ENCODE peak calls at places on chromosomes 12 and 14, in six cellular contexts. S, Q, G, D, I and W are unnamed samples.
A peak's percentile ranks its signal among the peaks of the same experiment; 100 is the strongest.

GRCh38 chr12:30989754-30990153 is 63.2 kb downstream of the TSPAN11 start:
- DNase-seq in S (no peak), Q (no peak), G (no peak), D (peak; percentile 26), I (peak; percentile 38), W (peak; percentile 41)

GRCh38 chr14:67589212-67589770 is 10.8 kb downstream of the PIGH start:
- DNase-seq in S (no peak), Q (no peak), G (no peak), D (no peak), I (no peak), W (no peak)

GRCh38 chr12:66900616-66901015 is 221.7 kb upstream of the GRIP1 start:
- DNase-seq in S (no peak), Q (no peak), G (no peak), D (no peak), I (no peak), W (no peak)

GRCh38 chr14:36241183-36241582 is 64.7 kb upstream of the PTCSC3 start:
- DNase-seq in S (no peak), Q (no peak), G (no peak), D (no peak), I (no peak), W (no peak)

GRCh38 chr14:65045011-65045410 is 57.3 kb downstream of the MAX start:
- DNase-seq in S (no peak), Q (no peak), G (no peak), D (no peak), I (no peak), W (no peak)

GRCh38 chr14:56129092-56129491 is 10.9 kb downstream of the PELI2 start:
- DNase-seq in S (no peak), Q (no peak), G (no peak), D (no peak), I (no peak), W (no peak)

GRCh38 chr14:97944380-97944779 is 1147.2 kb downstream of the VRK1 start:
- DNase-seq in S (no peak), Q (no peak), G (no peak), D (no peak), I (no peak), W (no peak)

GRCh38 chr12:62632521-62632920 is 165.9 kb downstream of the MON2 start:
- DNase-seq in S (peak; percentile 69), Q (no peak), G (no peak), D (no peak), I (peak; percentile 35), W (peak; percentile 20)

GRCh38 chr14:52694761-52695480 is 437 bp downstream of the ERO1A start:
- DNase-seq in S (no peak), Q (peak; percentile 49), G (peak; percentile 64), D (peak; percentile 13), I (peak; percentile 64), W (peak; percentile 59)

GRCh38 chr14:32940066-32940651 is 1.5 kb downstream of the NPAS3 start:
- DNase-seq in S (no peak), Q (no peak), G (no peak), D (no peak), I (no peak), W (no peak)

GRCh38 chr14:49857427-49858003 is 4.9 kb upstream of the NEMF start:
- DNase-seq in S (no peak), Q (no peak), G (no peak), D (no peak), I (no peak), W (no peak)

GRCh38 chr14:36070056-36071043 is 106.2 kb downstream of the PTCSC3 start:
- DNase-seq in S (no peak), Q (peak; percentile 64), G (peak; percentile 75), D (peak; percentile 31), I (peak; percentile 54), W (peak; percentile 83)

GRCh38 chr12:57849035-57849434 is 2.5 kb upstream of the CTDSP2 start:
- DNase-seq in S (no peak), Q (no peak), G (no peak), D (no peak), I (no peak), W (no peak)

GRCh38 chr14:100371773-100372172 is 48.6 kb downstream of the SLC25A47 start:
- DNase-seq in S (no peak), Q (no peak), G (no peak), D (no peak), I (no peak), W (no peak)

GRCh38 chr12:79326225-79326624 is 364.5 kb downstream of the PAWR start:
- DNase-seq in S (no peak), Q (no peak), G (no peak), D (no peak), I (no peak), W (no peak)

GRCh38 chr14:58950555-58950954 is 237.9 kb upstream of the DAAM1 start:
- DNase-seq in S (no peak), Q (no peak), G (no peak), D (no peak), I (no peak), W (no peak)

GRCh38 chr14:61476737-61477410 is 155.5 kb downstream of the PRKCH start:
- DNase-seq in S (no peak), Q (peak; percentile 99), G (peak; percentile 48), D (no peak), I (peak; percentile 48), W (no peak)

GRCh38 chr14:90495357-90496276 is 98.8 kb downstream of the CALM1 start:
- DNase-seq in S (no peak), Q (peak; percentile 75), G (peak; percentile 64), D (peak; percentile 62), I (peak; percentile 43), W (peak; percentile 57)

GRCh38 chr12:123660328-123660727 is 10.6 kb upstream of the TCTN2 start:
- DNase-seq in S (no peak), Q (peak; percentile 85), G (no peak), D (no peak), I (no peak), W (no peak)

GRCh38 chr14:65250162-65250495 is 147.8 kb upstream of the MAX start:
- DNase-seq in S (no peak), Q (no peak), G (peak; percentile 74), D (no peak), I (no peak), W (peak; percentile 80)

GRCh38 chr14:92610849-92611271 is 97.3 kb downstream of the RIN3 start:
- DNase-seq in S (no peak), Q (no peak), G (no peak), D (no peak), I (peak; percentile 80), W (no peak)

GRCh38 chr12:76030378-76031080 is 1.0 kb downstream of the PHLDA1 start:
- DNase-seq in S (peak; percentile 57), Q (peak; percentile 52), G (peak; percentile 41), D (no peak), I (peak; percentile 24), W (peak; percentile 50)

GRCh38 chr14:72565200-72565599 is 328.7 kb downstream of the DPF3 start:
- DNase-seq in S (no peak), Q (no peak), G (no peak), D (no peak), I (no peak), W (no peak)

GRCh38 chr14:89167705-89168104 is 249.3 kb downstream of the FOXN3 start:
- DNase-seq in S (no peak), Q (no peak), G (no peak), D (no peak), I (no peak), W (no peak)

GRCh38 chr14:44942436-44942835 is 19.3 kb downstream of the KLHL28 start:
- DNase-seq in S (no peak), Q (no peak), G (no peak), D (no peak), I (no peak), W (no peak)

GRCh38 chr14:21527320-21527679 is 1.2 kb upstream of the SALL2 start:
- DNase-seq in S (no peak), Q (no peak), G (no peak), D (no peak), I (no peak), W (no peak)

GRCh38 chr14:21525571-21525970 is 575 bp downstream of the SALL2 start:
- DNase-seq in S (no peak), Q (peak; percentile 20), G (no peak), D (peak; percentile 69), I (no peak), W (peak; percentile 16)

GRCh38 chr14:21528381-21529348 is 2.5 kb upstream of the SALL2 start:
- DNase-seq in S (no peak), Q (peak; percentile 52), G (no peak), D (peak; percentile 47), I (no peak), W (no peak)

GRCh38 chr14:21525995-21526671 is at the start of gene SALL2:
- DNase-seq in S (peak; percentile 85), Q (peak; percentile 68), G (peak; percentile 72), D (peak; percentile 86), I (peak; percentile 71), W (peak; percentile 83)

GRCh38 chr14:21526672-21527319 is 650 bp upstream of the SALL2 start:
- DNase-seq in S (no peak), Q (no peak), G (no peak), D (no peak), I (no peak), W (no peak)
- TF ChIP-seq POLR2A in S (no peak), Q (no peak), G (no peak), D (no peak), I (no peak), W (no peak)

GRCh38 chr12:41596190-41596589 is 408.1 kb downstream of the PDZRN4 start:
- DNase-seq in S (no peak), Q (no peak), G (no peak), D (no peak), I (no peak), W (no peak)
- H3K36me3 ChIP-seq in S (no peaks in the 10 kb centered on the region), Q (no peaks in the 10 kb centered on the region), G (no peaks in the 10 kb centered on the region), D (no peaks in the 10 kb centered on the region), I (no peaks in the 10 kb centered on the region), W (no peaks in the 10 kb centered on the region)

DNA sequence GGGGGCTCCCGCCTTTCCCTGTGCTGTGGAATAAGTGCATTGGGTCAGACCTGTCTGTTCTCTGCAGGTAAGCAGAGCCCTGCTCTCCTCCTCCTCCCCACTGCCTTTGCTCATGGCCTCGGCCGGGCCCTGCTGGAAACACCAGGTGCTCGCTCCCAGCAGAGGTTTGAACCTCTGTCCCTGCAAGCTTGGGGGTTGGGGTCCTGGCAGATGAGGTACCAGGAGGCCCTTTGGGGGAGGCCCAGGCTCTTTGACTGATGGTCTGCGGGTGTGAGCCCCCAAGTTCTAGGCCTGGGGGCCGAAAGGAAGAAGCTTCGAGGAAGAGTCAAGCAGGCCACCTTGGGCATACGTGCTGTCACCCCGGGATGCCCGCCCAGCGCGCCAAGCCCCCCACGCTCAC is 22.1 kb upstream of the CEP170B start:
- DNase-seq in S (no peak), Q (no peak), G (no peak), D (no peak), I (no peak), W (no peak)
- H3K4me3 ChIP-seq in S (no peak overlapping the region), Q (no peak overlapping the region), G (peak overlapping the region; percentile 47), D (no peak overlapping the region), I (peak overlapping the region; percentile 43), W (no peak overlapping the region)

DNA sequence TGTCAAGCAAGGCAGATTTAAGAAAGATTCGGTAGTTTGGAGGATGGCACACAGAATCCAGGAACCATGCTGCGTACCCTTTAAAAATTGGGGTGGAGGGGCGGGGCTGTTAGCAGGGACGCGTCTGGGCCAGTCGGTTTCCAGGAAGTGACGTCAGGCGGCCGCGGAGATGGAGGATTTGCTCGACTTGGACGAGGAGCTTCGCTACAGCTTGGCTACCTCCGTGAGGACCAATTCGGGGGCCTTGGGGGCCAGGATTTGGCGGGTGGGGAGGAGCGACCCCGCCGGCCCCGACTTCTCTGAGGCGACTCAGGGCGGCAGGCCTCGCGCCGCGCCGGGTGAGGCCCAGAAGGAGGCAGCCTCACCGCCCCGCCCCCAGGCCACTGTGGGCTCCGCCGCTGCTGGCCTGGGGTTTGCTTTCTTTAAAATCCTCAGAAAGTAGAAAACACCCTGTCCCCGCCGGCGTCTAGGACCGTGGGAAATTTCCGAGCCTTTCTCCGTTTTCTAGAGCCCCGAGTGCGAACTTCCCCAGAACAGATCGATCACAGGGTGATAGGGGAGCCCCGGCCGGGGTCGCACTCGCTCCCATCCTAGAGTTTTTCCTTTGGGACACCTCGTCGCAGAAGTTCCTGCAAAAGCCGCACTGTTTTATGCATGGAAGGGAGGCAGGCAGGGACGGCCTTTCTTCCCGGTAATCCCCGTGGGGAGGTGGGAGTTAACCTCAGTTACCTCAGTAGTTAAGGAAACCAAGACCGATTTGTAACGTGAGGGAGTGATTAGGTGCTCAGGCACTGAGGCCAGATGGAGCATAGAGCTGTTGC is at the start of gene IFT43:
- DNase-seq in S (peak; percentile 95), Q (peak; percentile 74), G (peak; percentile 94), D (peak; percentile 59), I (peak; percentile 94), W (peak; percentile 92)
- TF ChIP-seq POLR2A in S (peak; percentile 67), Q (no peak), G (no peak), D (no peak), I (peak; percentile 48), W (peak; percentile 64)